ENCODE peak calls at places on chromosomes 4 and X, in nine cellular contexts. X is hepatocyte, B is OCI-LY7, A is thyroid gland, L is Peyer's patch, E is sigmoid colon, U is cardiac muscle cell, Q is thoracic aorta, Y is brain microvascular endothelial cell. F is an unnamed sample.

GRCh38 chrX:153490217-153490616 is 4.6 kb upstream of the BGN start:
- DNase-seq in X (no peak), B (no peak), A (no peak), L (no peak), E (no peak), U (no peak), Q (no peak), Y (no peak), F (no peak)

GRCh38 chrX:134244043-134244442 is 7.1 kb downstream of the CCDC160 start:
- DNase-seq in X (no peak), B (no peak), A (no peak), L (no peak), E (no peak), U (peak; percentile 6), Q (no peak), Y (peak; percentile 4), F (no peak)

GRCh38 chrX:41538707-41539106 is 91.6 kb downstream of the NYX start:
- DNase-seq in X (no peak), B (no peak), A (no peak), L (no peak), E (no peak), U (no peak), Q (no peak), Y (no peak), F (no peak)

GRCh38 chr4:40337523-40337922 is 2.4 kb downstream of the CHRNA9 start:
- DNase-seq in X (no peak), B (no peak), A (no peak), L (no peak), E (no peak), U (no peak), Q (no peak), Y (no peak), F (no peak)

GRCh38 chr4:156193116-156193515 is 239.4 kb upstream of the CTSO start:
- DNase-seq in X (no peak), B (no peak), A (no peak), L (no peak), E (no peak), U (no peak), Q (no peak), Y (peak; percentile 69), F (no peak)

GRCh38 chr4:176548571-176548970 is 228.8 kb downstream of the SPCS3 start:
- DNase-seq in X (no peak), B (no peak), A (no peak), L (no peak), E (no peak), U (no peak), Q (no peak), Y (peak; percentile 91), F (no peak)

GRCh38 chr4:11367371-11367770 is 61.3 kb downstream of the HS3ST1 start:
- DNase-seq in X (peak; percentile 50), B (no peak), A (peak; percentile 92), L (peak; percentile 63), E (peak; percentile 93), U (peak; percentile 96), Q (no peak), Y (peak; percentile 44), F (no peak)

GRCh38 chr4:87823741-87824140 is 9.0 kb upstream of the MEPE start:
- DNase-seq in X (no peak), B (no peak), A (no peak), L (no peak), E (no peak), U (no peak), Q (no peak), Y (no peak), F (no peak)

GRCh38 chrX:108271397-108271787 is 166.8 kb downstream of the COL4A6 start:
- DNase-seq in X (no peak), B (no peak), A (no peak), L (no peak), E (no peak), U (no peak), Q (no peak), Y (no peak), F (no peak)

GRCh38 chrX:23788521-23788920 is 5.5 kb downstream of the SAT1 start:
- DNase-seq in X (no peak), B (no peak), A (no peak), L (no peak), E (no peak), U (no peak), Q (no peak), Y (no peak), F (no peak)

GRCh38 chr4:27176400-27176799 is 315.8 kb downstream of the STIM2 start:
- DNase-seq in X (peak; percentile 72), B (peak; percentile 25), A (no peak), L (no peak), E (no peak), U (peak; percentile 13), Q (no peak), Y (no peak), F (no peak)

GRCh38 chr4:4675636-4676035 is 133.8 kb upstream of the STX18 start:
- DNase-seq in X (no peak), B (no peak), A (no peak), L (no peak), E (peak; percentile 0), U (no peak), Q (no peak), Y (no peak), F (no peak)

GRCh38 chr4:18536420-18536819 is 514.9 kb upstream of the LCORL start:
- DNase-seq in X (no peak), B (no peak), A (no peak), L (no peak), E (no peak), U (no peak), Q (no peak), Y (no peak), F (no peak)
- TF ChIP-seq CTCF in X (no peak), B (peak; percentile 33), A (no peak), L (no peak), E (no peak), U (no peak), Q (no peak), Y (no peak), F (no peak)

GRCh38 chr4:25233194-25233593 is 639 bp upstream of the PI4K2B start:
- DNase-seq in X (no peak), B (peak; percentile 24), A (no peak), L (no peak), E (no peak), U (no peak), Q (no peak), Y (no peak), F (no peak)
- H3K4me3 ChIP-seq in X (peak overlapping the region; percentile 16), B (peak overlapping the region; percentile 96), A (peak overlapping the region; percentile 89), L (peak overlapping the region; percentile 88), E (peak overlapping the region; percentile 95), U (peak overlapping the region; percentile 56), Q (peak overlapping the region; percentile 91), Y (no peak overlapping the region), F (peak overlapping the region; percentile 69)

GRCh38 chr4:118985170-118986000 is 96.7 kb downstream of the SYNPO2 start:
- DNase-seq in X (no peak), B (no peak), A (no peak), L (no peak), E (no peak), U (no peak), Q (no peak), Y (no peak), F (no peak)

GRCh38 chr4:118983293-118983692 is 94.6 kb downstream of the SYNPO2 start:
- DNase-seq in X (no peak), B (no peak), A (no peak), L (no peak), E (no peak), U (no peak), Q (no peak), Y (no peak), F (no peak)

GRCh38 chr4:118979712-118980111 is 91.1 kb downstream of the SYNPO2 start:
- DNase-seq in X (no peak), B (no peak), A (no peak), L (no peak), E (no peak), U (no peak), Q (no peak), Y (no peak), F (no peak)

GRCh38 chr4:118981839-118982381 is 93.3 kb downstream of the SYNPO2 start:
- DNase-seq in X (peak; percentile 84), B (peak; percentile 70), A (peak; percentile 60), L (peak; percentile 80), E (peak; percentile 86), U (peak; percentile 92), Q (peak; percentile 43), Y (peak; percentile 89), F (no peak)

DNA sequence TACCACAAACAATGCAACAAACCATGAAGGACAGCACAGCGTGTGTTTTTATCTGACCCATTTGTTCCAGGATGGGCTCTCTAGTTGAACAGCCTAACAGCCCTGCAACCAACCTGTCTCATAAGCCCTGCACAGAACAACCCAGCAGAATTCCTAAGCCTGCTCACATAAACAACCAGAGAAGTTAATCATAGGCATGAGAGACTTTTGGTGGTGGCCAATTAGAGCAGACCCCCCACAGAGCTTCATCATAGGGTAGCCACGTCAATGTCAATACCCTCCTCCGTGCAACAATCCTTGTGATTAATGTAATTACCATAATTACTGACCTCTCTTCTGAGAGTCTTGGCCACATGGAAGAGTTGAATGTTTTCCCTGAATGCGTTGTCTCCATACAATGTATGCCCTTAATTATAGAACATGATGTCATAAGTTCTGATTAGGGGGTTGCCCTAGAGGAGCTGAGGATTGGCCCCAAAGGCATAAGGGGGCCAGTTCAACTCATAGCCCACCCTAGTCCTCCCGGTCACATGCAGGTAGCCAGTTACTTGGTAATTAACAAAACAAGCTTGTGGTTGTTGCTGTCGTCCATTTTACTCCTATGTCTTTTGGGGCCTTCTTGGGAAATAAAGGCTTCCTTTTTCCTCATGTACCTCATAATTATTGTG is 92.7 kb downstream of the SYNPO2 start:
- DNase-seq in X (no peak), B (no peak), A (no peak), L (no peak), E (no peak), U (no peak), Q (no peak), Y (no peak), F (no peak)
- H3K27ac ChIP-seq in X (no peak overlapping the region), B (no peak overlapping the region), A (no peak overlapping the region), L (no peak overlapping the region), E (peak overlapping the region; percentile 90), U (peak overlapping the region; percentile 45), Q (peak overlapping the region; percentile 96), Y (no peak overlapping the region), F (no peak overlapping the region)

GRCh38 chr4:149891381-149891780 is 75.7 kb upstream of the IQCM start:
- DNase-seq in X (no peak), B (no peak), A (no peak), L (no peak), E (no peak), U (no peak), Q (no peak), Y (no peak), F (no peak)

GRCh38 chr4:149901128-149901527 is 85.5 kb upstream of the IQCM start:
- DNase-seq in X (no peak), B (no peak), A (no peak), L (no peak), E (no peak), U (no peak), Q (no peak), Y (no peak), F (no peak)

GRCh38 chr4:149897784-149898183 is 82.1 kb upstream of the IQCM start:
- DNase-seq in X (peak; percentile 23), B (peak; percentile 12), A (no peak), L (no peak), E (no peak), U (peak; percentile 42), Q (no peak), Y (no peak), F (no peak)

DNA sequence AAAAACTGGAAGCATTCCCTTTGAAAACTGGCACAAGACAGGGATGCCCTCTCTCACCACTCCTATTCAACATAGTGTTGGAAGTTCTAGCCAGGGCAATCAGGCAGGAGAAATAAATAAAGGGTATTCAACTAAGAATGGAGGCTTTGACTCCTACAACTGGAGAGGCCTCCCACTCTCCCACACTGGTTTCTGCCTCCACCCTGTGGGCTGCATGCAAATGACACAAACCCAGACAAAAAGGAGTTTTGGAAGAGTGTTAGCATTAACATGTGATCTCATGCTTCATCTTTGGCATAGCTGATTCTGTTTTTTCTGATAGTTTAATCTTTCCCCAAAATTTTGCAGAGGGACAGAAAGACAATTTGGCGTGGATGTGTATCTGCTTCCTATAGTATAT is 80.8 kb upstream of the IQCM start:
- DNase-seq in X (peak; percentile 52), B (no peak), A (peak; percentile 22), L (no peak), E (no peak), U (peak; percentile 42), Q (no peak), Y (peak; percentile 38), F (no peak)
- TF ChIP-seq CTCF in X (peak; percentile 57), B (no peak), A (no peak), L (no peak), E (no peak), U (peak; percentile 52), Q (no peak), Y (peak; percentile 80), F (peak; percentile 82)